ENCODE peak calls at places on chromosome 3, in six cellular contexts. V is neural crest cell, M is T follicular helper cell, K is LoVo, Y is fibroblast of the conjunctiva, P is head of caudate nucleus. S is an unnamed sample.

GRCh38 chr3:183377307-183377959 is 51.0 kb downstream of the MCF2L2 start:
- DNase-seq in K (no peak), P (no peak), M (no peak), V (no peak), Y (no peak), S (no peak)

GRCh38 chr3:141410861-141411771 is 42.8 kb downstream of the ZBTB38 start:
- DNase-seq in K (no peak), P (no peak), M (no peak), Y (no peak), V (no peak), S (peak)

GRCh38 chr3:173785004-173785403 is 387.5 kb downstream of the NLGN1 start:
- DNase-seq in Y (no peak), V (no peak), M (no peak), P (peak), K (no peak), S (no peak)

GRCh38 chr3:194592798-194593752 is 40.1 kb downstream of the TMEM44 start:
- DNase-seq in M (no peak), V (no peak), K (peak), Y (peak), P (no peak), S (peak)

GRCh38 chr3:160003520-160004128 is 15.0 kb downstream of the IL12A start:
- DNase-seq in M (no peak), Y (no peak), K (peak), P (peak), V (peak), S (peak)

GRCh38 chr3:94420941-94421340 is 358.1 kb downstream of the NSUN3 start:
- DNase-seq in K (no peak), V (no peak), Y (no peak), M (no peak), P (no peak), S (no peak)

GRCh38 chr3:168973897-168974296 is 689.6 kb downstream of the MECOM start:
- DNase-seq in V (no peak), M (no peak), K (no peak), P (no peak), Y (no peak), S (no peak)

GRCh38 chr3:177561769-177562360 is 364.6 kb upstream of the TBL1XR1 start:
- DNase-seq in M (no peak), V (no peak), Y (no peak), P (no peak), K (no peak), S (no peak)

GRCh38 chr3:98875535-98875934 is 26.0 kb downstream of the DCBLD2 start:
- DNase-seq in Y (no peak), P (no peak), M (no peak), V (no peak), K (no peak), S (no peak)

GRCh38 chr3:43155464-43156121 is 49.7 kb upstream of the POMGNT2 start:
- DNase-seq in M (no peak), Y (peak), P (peak), K (peak), V (peak), S (peak)

GRCh38 chr3:45207471-45207870 is 18.6 kb downstream of the TMEM158 start:
- DNase-seq in K (no peak), V (no peak), P (no peak), Y (no peak), M (no peak), S (no peak)

GRCh38 chr3:131597816-131598215 is 95.0 kb upstream of the MRPL3 start:
- DNase-seq in M (no peak), V (no peak), K (no peak), Y (no peak), P (no peak), S (peak)

GRCh38 chr3:157700405-157700804 is 197.2 kb upstream of the VEPH1 start:
- DNase-seq in V (no peak), Y (no peak), K (no peak), M (no peak), P (no peak), S (no peak)

S was measured in kidney glomerular epithelial cell.